ENCODE peak calls at places on chromosomes 4 and X, in seven cellular contexts. One of them, this sample, is unnamed.

GRCh38 chr4:117700111-117700892 is 334.0 kb upstream of the NDST3 start:
- DNase-seq in ureter: no peak
- DNase-seq in T-helper 2 cell: no peak
- DNase-seq in fibroblast of mammary gland: no peak
- DNase-seq in stimulated activated CD8-positive, alpha-beta memory T cell treated with anti-CD3 and anti-CD28 coated beads, Interleukin-4, amount 100 ng/mL, for 48 hours: no peak
- DNase-seq in NCI-H1105: no peak
- DNase-seq in GM04504: no peak
- DNase-seq in this sample: no peak

GRCh38 chr4:56425518-56425917 is 9.9 kb downstream of the PPAT start:
- DNase-seq in ureter: no peak
- DNase-seq in T-helper 2 cell: no peak
- DNase-seq in fibroblast of mammary gland: no peak
- DNase-seq in stimulated activated CD8-positive, alpha-beta memory T cell treated with anti-CD3 and anti-CD28 coated beads, Interleukin-4, amount 100 ng/mL, for 48 hours: no peak
- DNase-seq in NCI-H1105: no peak
- DNase-seq in GM04504: no peak
- DNase-seq in this sample: no peak

GRCh38 chr4:56099378-56099786 is 150.6 kb downstream of the CEP135 start:
- DNase-seq in ureter: no peak
- DNase-seq in T-helper 2 cell: no peak
- DNase-seq in fibroblast of mammary gland: no peak
- DNase-seq in stimulated activated CD8-positive, alpha-beta memory T cell treated with anti-CD3 and anti-CD28 coated beads, Interleukin-4, amount 100 ng/mL, for 48 hours: no peak
- DNase-seq in NCI-H1105: no peak
- DNase-seq in GM04504: no peak
- DNase-seq in this sample: no peak

GRCh38 chrX:105837227-105837626 is 14.9 kb downstream of the NRK start:
- DNase-seq in ureter: peak; percentile 47
- DNase-seq in T-helper 2 cell: no peak
- DNase-seq in fibroblast of mammary gland: peak; percentile 86
- DNase-seq in stimulated activated CD8-positive, alpha-beta memory T cell treated with anti-CD3 and anti-CD28 coated beads, Interleukin-4, amount 100 ng/mL, for 48 hours: no peak
- DNase-seq in NCI-H1105: no peak
- DNase-seq in GM04504: peak; percentile 51
- DNase-seq in this sample: no peak

GRCh38 chr4:100826808-100827548 is 309.2 kb upstream of the EMCN start:
- DNase-seq in ureter: no peak
- DNase-seq in T-helper 2 cell: no peak
- DNase-seq in fibroblast of mammary gland: no peak
- DNase-seq in stimulated activated CD8-positive, alpha-beta memory T cell treated with anti-CD3 and anti-CD28 coated beads, Interleukin-4, amount 100 ng/mL, for 48 hours: no peak
- DNase-seq in NCI-H1105: no peak
- DNase-seq in GM04504: no peak
- DNase-seq in this sample: no peak

GRCh38 chr4:112099701-112100289 is 45.5 kb upstream of the FAM241A start:
- DNase-seq in ureter: no peak
- DNase-seq in T-helper 2 cell: peak; percentile 54
- DNase-seq in fibroblast of mammary gland: peak; percentile 79
- DNase-seq in stimulated activated CD8-positive, alpha-beta memory T cell treated with anti-CD3 and anti-CD28 coated beads, Interleukin-4, amount 100 ng/mL, for 48 hours: no peak
- DNase-seq in NCI-H1105: peak; percentile 5
- DNase-seq in GM04504: peak; percentile 13
- DNase-seq in this sample: no peak

GRCh38 chrX:152632445-152633097 is 5.1 kb upstream of the GABRQ start:
- DNase-seq in ureter: peak; percentile 51
- DNase-seq in T-helper 2 cell: peak; percentile 4
- DNase-seq in fibroblast of mammary gland: peak; percentile 48
- DNase-seq in stimulated activated CD8-positive, alpha-beta memory T cell treated with anti-CD3 and anti-CD28 coated beads, Interleukin-4, amount 100 ng/mL, for 48 hours: peak; percentile 69
- DNase-seq in NCI-H1105: peak; percentile 57
- DNase-seq in GM04504: peak; percentile 27
- DNase-seq in this sample: peak; percentile 41

GRCh38 chrX:46814966-46815365 is 21.9 kb upstream of the RP2 start:
- DNase-seq in ureter: no peak
- DNase-seq in T-helper 2 cell: no peak
- DNase-seq in fibroblast of mammary gland: no peak
- DNase-seq in stimulated activated CD8-positive, alpha-beta memory T cell treated with anti-CD3 and anti-CD28 coated beads, Interleukin-4, amount 100 ng/mL, for 48 hours: no peak
- DNase-seq in NCI-H1105: no peak
- DNase-seq in GM04504: no peak
- DNase-seq in this sample: no peak

GRCh38 chr4:138037716-138038115 is 204.4 kb downstream of the SLC7A11 start:
- DNase-seq in ureter: no peak
- DNase-seq in T-helper 2 cell: no peak
- DNase-seq in fibroblast of mammary gland: peak; percentile 76
- DNase-seq in stimulated activated CD8-positive, alpha-beta memory T cell treated with anti-CD3 and anti-CD28 coated beads, Interleukin-4, amount 100 ng/mL, for 48 hours: no peak
- DNase-seq in NCI-H1105: no peak
- DNase-seq in GM04504: peak; percentile 49
- DNase-seq in this sample: no peak

GRCh38 chrX:66544181-66544580 is 94.7 kb downstream of the EDA2R start:
- DNase-seq in ureter: no peak
- DNase-seq in T-helper 2 cell: no peak
- DNase-seq in fibroblast of mammary gland: no peak
- DNase-seq in stimulated activated CD8-positive, alpha-beta memory T cell treated with anti-CD3 and anti-CD28 coated beads, Interleukin-4, amount 100 ng/mL, for 48 hours: no peak
- DNase-seq in NCI-H1105: no peak
- DNase-seq in GM04504: no peak
- DNase-seq in this sample: no peak

GRCh38 chr4:37243722-37244582 is 591 bp upstream of the NWD2 start:
- DNase-seq in ureter: no peak
- DNase-seq in T-helper 2 cell: peak; percentile 10
- DNase-seq in fibroblast of mammary gland: peak; percentile 11
- DNase-seq in stimulated activated CD8-positive, alpha-beta memory T cell treated with anti-CD3 and anti-CD28 coated beads, Interleukin-4, amount 100 ng/mL, for 48 hours: peak; percentile 24
- DNase-seq in NCI-H1105: no peak
- DNase-seq in GM04504: no peak
- DNase-seq in this sample: no peak

GRCh38 chr4:143692241-143692640 is 8.2 kb downstream of the FREM3 start:
- DNase-seq in ureter: no peak
- DNase-seq in T-helper 2 cell: no peak
- DNase-seq in fibroblast of mammary gland: no peak
- DNase-seq in stimulated activated CD8-positive, alpha-beta memory T cell treated with anti-CD3 and anti-CD28 coated beads, Interleukin-4, amount 100 ng/mL, for 48 hours: no peak
- DNase-seq in NCI-H1105: no peak
- DNase-seq in GM04504: no peak
- DNase-seq in this sample: no peak

GRCh38 chrX:95346854-95347253 is 1337.8 kb upstream of the DIAPH2 start:
- DNase-seq in ureter: no peak
- DNase-seq in T-helper 2 cell: no peak
- DNase-seq in fibroblast of mammary gland: peak; percentile 19
- DNase-seq in stimulated activated CD8-positive, alpha-beta memory T cell treated with anti-CD3 and anti-CD28 coated beads, Interleukin-4, amount 100 ng/mL, for 48 hours: no peak
- DNase-seq in NCI-H1105: peak; percentile 0
- DNase-seq in GM04504: no peak
- DNase-seq in this sample: no peak

GRCh38 chr4:146976145-146976544 is 30.5 kb upstream of the TTC29 start:
- DNase-seq in ureter: no peak
- DNase-seq in T-helper 2 cell: no peak
- DNase-seq in fibroblast of mammary gland: no peak
- DNase-seq in stimulated activated CD8-positive, alpha-beta memory T cell treated with anti-CD3 and anti-CD28 coated beads, Interleukin-4, amount 100 ng/mL, for 48 hours: no peak
- DNase-seq in NCI-H1105: no peak
- DNase-seq in GM04504: no peak
- DNase-seq in this sample: no peak

This sample was measured in activated CD8-positive, alpha-beta memory T cell treated with anti-CD3 and anti-CD28 coated beads, Interleukin-2, amount 10 ng/mL, durations not matched to agents 7 days and 5 days.